ENCODE peak calls at places on chromosomes 12 and 14, in four cellular contexts. Z, D, Q and Y are unnamed samples.

GRCh38 chr12:48973084-48973483 is 1.5 kb upstream of the WNT10B start:
- DNase-seq in Q (no peak), D (no peak), Z (no peak), Y (no peak)

GRCh38 chr12:120496353-120497340 is 734 bp downstream of the DYNLL1 start:
- DNase-seq in Q (peak; percentile 80), D (peak; percentile 70), Z (peak; percentile 56), Y (no peak)

GRCh38 chr12:127383281-127383680 is 883.7 kb upstream of the TMEM132C start:
- DNase-seq in Z (no peak), Q (peak; percentile 64), D (no peak), Y (no peak)

GRCh38 chr12:50314629-50315312 is 31.5 kb upstream of the LIMA1 start:
- DNase-seq in Q (peak; percentile 62), Z (peak; percentile 80), D (peak; percentile 48), Y (no peak)

GRCh38 chr14:92603309-92604257 is 90.0 kb downstream of the RIN3 start:
- DNase-seq in D (peak; percentile 18), Z (peak; percentile 83), Q (peak; percentile 49), Y (no peak)

GRCh38 chr12:113463746-113464743 is 7.6 kb downstream of the LHX5 start:
- DNase-seq in Z (no peak), Q (peak; percentile 39), D (peak; percentile 26), Y (no peak)

GRCh38 chr12:132327351-132328171 is 1.8 kb downstream of the GALNT9 start:
- DNase-seq in Q (peak; percentile 98), D (no peak), Z (peak; percentile 82), Y (no peak)

GRCh38 chr14:86311151-86311550 is 781.2 kb downstream of the FLRT2 start:
- DNase-seq in Z (no peak), D (no peak), Q (no peak), Y (no peak)

GRCh38 chr12:128994869-128995268 is 141.6 kb downstream of the GLT1D1 start:
- DNase-seq in D (no peak), Z (no peak), Q (no peak), Y (no peak)

GRCh38 chr12:67512061-67512460 is 136.5 kb upstream of the DYRK2 start:
- DNase-seq in D (no peak), Z (no peak), Q (no peak), Y (peak; percentile 52)

DNA sequence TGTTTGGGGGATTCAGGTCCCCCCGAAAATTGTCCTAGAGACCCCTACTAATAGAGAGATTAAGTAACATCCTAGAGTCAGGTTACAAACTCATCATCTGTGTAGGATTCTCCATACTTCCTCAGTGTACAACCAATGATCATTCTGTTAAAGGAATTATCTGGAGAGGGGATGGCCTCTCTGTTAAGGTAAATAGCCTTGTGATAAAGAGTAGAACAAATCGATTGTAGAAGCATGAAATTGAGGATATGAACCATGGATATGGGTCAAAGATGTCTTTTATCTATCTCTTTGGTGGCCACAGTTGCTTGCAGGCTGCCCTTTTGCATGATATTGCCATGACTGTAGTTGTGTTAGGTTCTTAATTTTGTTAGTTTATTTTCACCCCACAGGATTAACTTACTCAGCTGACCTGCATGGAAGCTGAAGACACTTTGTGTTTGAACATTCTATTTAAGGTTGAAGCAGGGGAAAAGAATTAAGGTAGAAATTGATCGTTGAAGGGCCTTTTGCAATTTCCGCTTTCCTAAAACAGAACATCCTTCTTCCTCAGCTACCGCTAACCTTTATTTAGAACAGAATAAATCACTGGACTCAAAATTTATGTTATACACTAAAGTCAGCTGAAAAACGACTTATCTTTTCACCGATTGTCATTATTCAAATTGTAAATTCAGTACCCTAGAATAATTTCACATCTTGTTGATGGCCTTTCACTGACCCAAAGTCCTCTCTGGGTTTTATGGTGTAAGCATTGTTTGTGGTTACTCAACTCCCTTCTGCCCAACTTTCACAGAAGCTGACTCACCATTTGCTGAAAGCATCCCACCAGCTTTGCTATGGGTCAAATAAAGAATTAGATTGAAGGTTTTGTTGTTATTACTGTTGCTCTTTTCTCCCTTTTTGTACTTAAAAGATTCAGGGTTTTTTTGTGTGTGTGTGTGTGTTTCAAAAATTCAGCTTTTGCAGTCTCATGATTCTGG is 52.3 kb downstream of the IRAK3 start:
- DNase-seq in D (no peak), Q (peak; percentile 89), Z (peak; percentile 83), Y (no peak)
- H3K4me1 ChIP-seq in D (peaks cover 4% of the 10 kb centered on the region), Q (peaks cover 21% of the 10 kb centered on the region), Z (peaks cover 1% of the 10 kb centered on the region), Y (peaks cover 22% of the 10 kb centered on the region)

GRCh38 chr12:112430929-112431328 is 12.2 kb downstream of the PTPN11 start:
- DNase-seq in Q (no peak), D (no peak), Z (no peak), Y (no peak)
- H3K4me1 ChIP-seq in Q (no peaks in the 10 kb centered on the region), D (no peaks in the 10 kb centered on the region), Z (no peaks in the 10 kb centered on the region), Y (no peaks in the 10 kb centered on the region)

GRCh38 chr14:56002316-56002715 is 115.9 kb upstream of the PELI2 start:
- DNase-seq in Q (peak; percentile 75), D (no peak), Z (peak; percentile 23), Y (no peak)

GRCh38 chr14:56000846-56001245 is 117.4 kb upstream of the PELI2 start:
- DNase-seq in Q (no peak), Z (no peak), D (no peak), Y (no peak)

GRCh38 chr14:56004323-56004722 is 113.9 kb upstream of the PELI2 start:
- DNase-seq in Z (no peak), D (no peak), Q (peak; percentile 26), Y (no peak)

GRCh38 chr14:56004807-56005579 is 113.2 kb upstream of the PELI2 start:
- DNase-seq in Z (peak; percentile 77), D (no peak), Q (peak; percentile 92), Y (no peak)

GRCh38 chr14:56002876-56003625 is 115.2 kb upstream of the PELI2 start:
- DNase-seq in D (no peak), Z (no peak), Q (no peak), Y (no peak)
- H3K4me1 ChIP-seq in D (peaks cover 8% of the 10 kb centered on the region), Z (peaks cover 8% of the 10 kb centered on the region), Q (peaks cover 28% of the 10 kb centered on the region), Y (no peaks in the 10 kb centered on the region)

GRCh38 chr12:52436828-52437474 is 2.8 kb upstream of the KRT75 start:
- DNase-seq in D (no peak), Q (no peak), Z (no peak), Y (no peak)
- H3K4me1 ChIP-seq in D (peaks cover 13% of the 10 kb centered on the region), Q (peaks cover 21% of the 10 kb centered on the region), Z (no peaks in the 10 kb centered on the region), Y (peaks cover 72% of the 10 kb centered on the region)

GRCh38 chr12:25087596-25087995 is 107.4 kb downstream of the DNAI7 start:
- DNase-seq in Q (no peak), D (no peak), Z (no peak), Y (no peak)
- H3K4me1 ChIP-seq in Q (no peaks in the 10 kb centered on the region), D (no peaks in the 10 kb centered on the region), Z (no peaks in the 10 kb centered on the region), Y (no peaks in the 10 kb centered on the region)

GRCh38 chr14:32478027-32478426 is 148.9 kb downstream of the AKAP6 start:
- DNase-seq in Q (peak; percentile 70), D (no peak), Z (no peak), Y (no peak)
- H3K4me1 ChIP-seq in Q (peaks cover 58% of the 10 kb centered on the region), D (peaks cover 4% of the 10 kb centered on the region), Z (peaks cover 24% of the 10 kb centered on the region), Y (peaks cover 18% of the 10 kb centered on the region)

GRCh38 chr14:94334837-94335236 is 11.7 kb upstream of the SERPINA6 start:
- DNase-seq in Z (no peak), Q (no peak), D (no peak), Y (no peak)
- H3K4me1 ChIP-seq in Z (no peaks in the 10 kb centered on the region), Q (no peaks in the 10 kb centered on the region), D (no peaks in the 10 kb centered on the region), Y (no peaks in the 10 kb centered on the region)

GRCh38 chr14:102652194-102652593 is 59.7 kb downstream of the RCOR1 start:
- DNase-seq in Z (no peak), D (no peak), Q (no peak), Y (no peak)
- H3K4me1 ChIP-seq in Z (peaks cover 3% of the 10 kb centered on the region), D (no peaks in the 10 kb centered on the region), Q (peaks cover 12% of the 10 kb centered on the region), Y (peaks cover 27% of the 10 kb centered on the region)